ENCODE peak calls at places on chromosomes 2 and 18, in five cellular contexts. T, K, D, F and S are unnamed samples.

GRCh38 chr2:127606594-127607398 is 39.2 kb upstream of the GPR17 start:
- DNase-seq in T (peak; percentile 23), K (no peak), D (no peak), F (no peak), S (no peak)

GRCh38 chr2:70978388-70979357 is at the start of gene ANKRD53:
- DNase-seq in T (peak; percentile 60), K (no peak), D (peak; percentile 71), F (no peak), S (peak; percentile 36)

GRCh38 chr2:238869293-238870124 is 21.6 kb downstream of the TWIST2 start:
- DNase-seq in T (no peak), K (no peak), D (no peak), F (peak; percentile 64), S (peak; percentile 78)

GRCh38 chr2:8120979-8121825 is 560.7 kb upstream of the ID2 start:
- DNase-seq in T (no peak), K (no peak), D (no peak), F (no peak), S (no peak)

GRCh38 chr2:226420646-226421045 is 379.0 kb downstream of the IRS1 start:
- DNase-seq in T (no peak), K (no peak), D (no peak), F (no peak), S (peak; percentile 59)

GRCh38 chr2:46167924-46168323 is 129.3 kb upstream of the EPAS1 start:
- DNase-seq in T (no peak), K (no peak), D (no peak), F (no peak), S (no peak)

GRCh38 chr2:70551156-70551555 is 2.5 kb downstream of the TGFA start:
- DNase-seq in T (no peak), K (no peak), D (no peak), F (no peak), S (no peak)

GRCh38 chr18:80044072-80044471 is 9.8 kb downstream of the RBFA start:
- DNase-seq in T (no peak), K (no peak), D (no peak), F (no peak), S (no peak)

GRCh38 chr18:36448384-36449290 is 151.1 kb downstream of the FHOD3 start:
- DNase-seq in T (no peak), K (no peak), D (no peak), F (no peak), S (no peak)

GRCh38 chr2:8685697-8686358 is 4.0 kb downstream of the ID2 start:
- DNase-seq in T (peak; percentile 81), K (no peak), D (peak; percentile 71), F (no peak), S (no peak)

GRCh38 chr2:37324786-37325624 is at the start of gene PRKD3:
- DNase-seq in T (no peak), K (peak; percentile 36), D (peak; percentile 61), F (peak; percentile 55), S (peak; percentile 37)

GRCh38 chr2:95759481-95760246 is 167.9 kb downstream of the TRIM43 start:
- DNase-seq in T (no peak), K (no peak), D (no peak), F (peak; percentile 18), S (no peak)

GRCh38 chr2:2842466-2842865 is 511.4 kb upstream of the MYT1L start:
- DNase-seq in T (no peak), K (no peak), D (no peak), F (no peak), S (no peak)

GRCh38 chr18:63216911-63217311 is 102.7 kb downstream of the BCL2 start:
- DNase-seq in T (no peak), K (no peak), D (no peak), F (no peak), S (no peak)

GRCh38 chr2:121285077-121285449 is at the start of gene TFCP2L1:
- DNase-seq in T (peak; percentile 74), K (no peak), D (no peak), F (no peak), S (no peak)

DNA sequence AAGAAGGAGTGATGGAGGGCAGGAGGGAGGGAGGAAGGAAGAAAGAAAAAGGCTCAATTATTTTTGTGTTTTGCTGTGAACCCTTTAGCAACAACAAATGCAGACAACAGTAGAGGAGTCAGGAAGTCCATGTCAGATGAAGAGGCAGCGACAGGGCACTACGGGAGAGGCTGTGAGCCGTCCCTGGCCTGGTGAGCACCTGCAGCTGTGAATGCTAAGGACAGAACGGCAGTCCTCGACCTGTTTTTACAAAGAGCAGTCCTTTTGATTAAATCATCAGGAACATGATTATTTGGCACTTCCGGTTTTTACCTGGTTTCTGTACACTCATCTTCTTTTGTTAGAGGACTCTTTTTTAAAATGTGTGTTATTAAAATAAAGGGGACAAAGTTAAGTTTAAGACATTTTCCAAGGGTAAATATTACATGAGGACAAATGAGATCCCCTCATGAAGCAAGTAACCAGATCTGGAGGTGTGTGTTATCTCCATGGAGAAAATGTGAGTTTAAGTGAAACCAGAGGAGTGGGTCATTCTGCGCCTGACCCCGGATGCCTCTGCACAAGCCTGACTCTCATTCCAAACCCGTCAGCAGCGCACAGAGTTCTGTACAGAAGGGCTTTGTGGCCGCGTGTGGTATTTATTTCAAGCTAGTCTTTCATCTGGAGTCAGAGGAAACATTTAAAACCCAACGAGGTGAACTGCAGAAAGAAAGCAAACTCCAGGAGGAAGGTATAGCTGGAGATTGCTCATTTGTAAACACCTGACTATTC is 492.5 kb downstream of the SOX11 start:
- DNase-seq in T (no peak), K (peak; percentile 85), D (no peak), F (no peak), S (peak; percentile 23)
- H3K4me3 ChIP-seq in T (no peak overlapping the region), K (no peak overlapping the region), D (no peak overlapping the region), F (no peak overlapping the region), S (no peak overlapping the region)

DNA sequence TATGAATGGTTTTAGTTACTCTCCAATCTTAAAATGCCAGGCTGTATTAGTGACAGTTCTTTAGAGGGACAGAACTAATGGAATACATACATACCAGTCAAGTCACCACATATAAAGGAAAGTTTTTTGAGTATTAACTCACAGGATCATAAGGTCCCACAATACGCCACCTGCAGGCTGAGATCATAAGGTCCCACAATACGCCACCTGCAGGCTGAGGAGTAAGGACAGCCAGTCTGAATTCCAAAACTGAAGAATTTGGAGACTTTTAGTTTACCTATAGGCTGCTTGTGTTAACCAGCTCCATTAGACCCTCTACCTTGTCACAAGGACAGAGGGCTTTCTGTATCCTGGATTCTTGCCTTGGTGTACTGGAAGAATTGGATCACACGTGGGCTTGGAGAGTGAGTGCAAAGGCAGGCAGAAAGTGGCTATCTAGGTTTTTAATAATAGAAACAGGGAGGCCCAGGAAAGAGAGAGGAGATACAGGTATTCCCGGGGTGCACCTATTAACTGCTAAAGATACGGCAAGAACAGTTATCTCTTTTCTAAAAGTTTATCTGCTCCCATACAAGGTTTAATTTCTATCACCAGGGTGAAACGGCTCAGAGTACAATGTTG is 234.9 kb upstream of the CYRIA start:
- DNase-seq in T (no peak), K (no peak), D (peak; percentile 50), F (no peak), S (no peak)
- TF ChIP-seq CTCF in T (peak; percentile 45), K (peak; percentile 71), D (peak; percentile 36), F (peak; percentile 76), S (peak; percentile 24)

GRCh38 chr2:23385351-23385747 is 370 bp downstream of the KLHL29 start:
- DNase-seq in T (no peak), K (no peak), D (peak; percentile 29), F (no peak), S (no peak)
- H3K4me3 ChIP-seq in T (peak overlapping the region; percentile 68), K (peak overlapping the region; percentile 59), D (no peak overlapping the region), F (peak overlapping the region; percentile 83), S (peak overlapping the region; percentile 58)

DNA sequence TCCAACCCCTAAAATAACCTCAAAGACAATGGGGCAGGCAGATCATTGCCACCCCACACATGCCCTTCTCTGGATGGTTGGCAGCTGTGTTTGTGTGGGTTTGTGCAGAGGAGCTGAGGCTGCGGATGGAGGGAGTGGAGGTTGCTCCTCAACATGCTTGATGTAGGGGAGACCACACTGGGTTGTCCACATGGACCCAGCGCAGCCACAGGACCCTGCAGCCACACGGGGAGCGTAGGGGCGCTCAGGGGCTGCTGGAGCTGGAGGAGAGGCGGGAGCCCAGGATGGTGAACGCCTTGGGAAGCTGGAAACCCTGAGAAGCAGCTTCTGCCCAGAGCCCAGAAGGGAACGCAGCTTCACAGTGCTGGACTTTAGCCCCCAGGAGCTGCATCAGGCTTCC is 56.3 kb upstream of the TMEM18 start:
- DNase-seq in T (no peak), K (no peak), D (no peak), F (no peak), S (no peak)
- TF ChIP-seq CTCF in T (no peak), K (no peak), D (no peak), F (no peak), S (no peak)

DNA sequence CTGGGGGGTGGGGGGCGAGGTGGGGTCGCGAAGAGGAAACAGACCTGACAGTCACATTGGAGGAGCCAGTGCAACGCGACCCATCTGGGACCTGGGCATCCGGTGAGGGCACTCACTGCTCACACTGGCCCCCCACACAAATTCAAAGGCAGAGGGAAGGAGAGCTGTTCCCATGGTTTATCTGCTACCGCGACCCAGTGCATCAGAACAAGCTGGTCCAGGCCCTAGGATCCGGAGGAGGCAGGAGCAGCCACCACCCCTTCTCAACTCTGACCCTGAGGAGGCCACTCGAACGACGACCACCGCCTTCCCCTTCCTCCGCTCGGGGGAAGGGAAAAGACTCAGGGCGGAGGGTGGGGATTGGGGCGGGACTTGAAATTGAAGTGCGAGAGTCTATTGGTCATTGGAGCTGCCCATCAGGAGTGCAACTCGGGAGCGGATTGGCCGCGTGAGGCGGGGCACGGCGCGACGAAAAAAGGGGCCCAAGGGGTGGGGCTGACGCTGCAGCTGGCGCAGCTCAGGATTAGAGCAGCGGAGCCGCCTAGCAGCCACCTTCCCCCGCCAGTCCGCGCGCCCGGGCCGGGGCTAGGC is at the start of gene CDK5R2:
- DNase-seq in T (peak; percentile 70), K (peak; percentile 67), D (peak; percentile 74), F (no peak), S (peak; percentile 79)
- H3K4me3 ChIP-seq in T (peak within 1 kb of the TSS; percentile 46), K (peak within 1 kb of the TSS; percentile 48), D (no peak within 1 kb of the TSS), F (peak within 1 kb of the TSS; percentile 39), S (peak within 1 kb of the TSS; percentile 40)